ENCODE peak calls at places on chromosomes 13 and 19, in seven cellular contexts. L is endodermal cell, N is osteoblast, C is ascending aorta, I is psoas muscle, P is GM23338, Z is spleen. M is an unnamed sample.

GRCh38 chr19:3062165-3063105 is at the start of gene TLE5:
- DNase-seq in L (peak; percentile 75), N (peak; percentile 99), C (no peak), I (peak; percentile 75), P (peak; percentile 61), Z (peak; percentile 94), M (peak; percentile 70)

GRCh38 chr19:15897738-15898276 is at the start of gene CYP4F2:
- DNase-seq in L (no peak), N (no peak), C (no peak), I (no peak), P (no peak), Z (no peak), M (peak; percentile 29)

GRCh38 chr13:63085851-63086250 is 1670.2 kb upstream of the PCDH20 start:
- DNase-seq in L (peak; percentile 51), N (no peak), C (no peak), I (no peak), P (peak; percentile 3), Z (no peak), M (no peak)

GRCh38 chr19:40392894-40393517 is 3.0 kb upstream of the HIPK4 start:
- DNase-seq in L (no peak), N (peak; percentile 88), C (no peak), I (no peak), P (no peak), Z (no peak), M (peak; percentile 43)

GRCh38 chr19:36207605-36208252 is 6.7 kb downstream of the ZNF565 start:
- DNase-seq in L (no peak), N (no peak), C (no peak), I (no peak), P (no peak), Z (no peak), M (no peak)

GRCh38 chr19:14158276-14159023 is 22.1 kb upstream of the ASF1B start:
- DNase-seq in L (no peak), N (peak; percentile 81), C (no peak), I (no peak), P (no peak), Z (no peak), M (no peak)

GRCh38 chr13:101007245-101007644 is 332.6 kb upstream of the TMTC4 start:
- DNase-seq in L (no peak), N (no peak), C (no peak), I (no peak), P (peak; percentile 24), Z (no peak), M (no peak)

GRCh38 chr19:39407644-39408391 is 1.2 kb downstream of the ZFP36 start:
- DNase-seq in L (peak; percentile 58), N (peak; percentile 93), C (no peak), I (peak; percentile 51), P (peak; percentile 59), Z (peak; percentile 94), M (peak; percentile 54)

GRCh38 chr13:47628666-47629065 is 372.4 kb downstream of the SUCLA2 start:
- DNase-seq in L (no peak), N (no peak), C (no peak), I (no peak), P (no peak), Z (no peak), M (no peak)

GRCh38 chr13:34776984-34777913 is 164.8 kb upstream of the NBEA start:
- DNase-seq in L (peak; percentile 51), N (peak; percentile 1), C (no peak), I (no peak), P (peak; percentile 37), Z (no peak), M (no peak)

GRCh38 chr13:95168191-95168590 is 133.1 kb downstream of the ABCC4 start:
- DNase-seq in L (no peak), N (no peak), C (no peak), I (no peak), P (no peak), Z (no peak), M (no peak)

GRCh38 chr19:29013325-29013724 is 199.6 kb downstream of the UQCRFS1 start:
- DNase-seq in L (peak; percentile 69), N (no peak), C (no peak), I (no peak), P (peak; percentile 53), Z (peak; percentile 34), M (no peak)

GRCh38 chr13:101341464-101341863 is 74.8 kb downstream of the NALCN start:
- DNase-seq in L (no peak), N (no peak), C (no peak), I (no peak), P (no peak), Z (no peak), M (no peak)

GRCh38 chr19:37779139-37780035 is at the start of gene ZNF573:
- DNase-seq in L (peak; percentile 93), N (peak; percentile 93), C (peak; percentile 35), I (peak; percentile 82), P (peak; percentile 98), Z (peak; percentile 92), M (peak; percentile 93)

GRCh38 chr13:97231832-97232201 is 9.7 kb downstream of the MBNL2 start:
- DNase-seq in L (no peak), N (peak; percentile 53), C (no peak), I (no peak), P (no peak), Z (no peak), M (no peak)

GRCh38 chr13:107585466-107585865 is 629.9 kb downstream of the LIG4 start:
- DNase-seq in L (no peak), N (no peak), C (no peak), I (no peak), P (no peak), Z (no peak), M (no peak)
- TF ChIP-seq CTCF in L (no peak), N (no peak), C (no peak), I (no peak), P (no peak), Z (no peak), M (no peak)

GRCh38 chr19:33752018-33752790 is 44.5 kb upstream of the KCTD15 start:
- DNase-seq in L (no peak), N (peak; percentile 64), C (no peak), I (no peak), P (no peak), Z (no peak), M (no peak)

GRCh38 chr19:33751386-33751770 is 45.3 kb upstream of the KCTD15 start:
- DNase-seq in L (no peak), N (peak; percentile 57), C (no peak), I (no peak), P (no peak), Z (no peak), M (no peak)

GRCh38 chr19:33749619-33750175 is 47.0 kb upstream of the KCTD15 start:
- DNase-seq in L (no peak), N (peak; percentile 52), C (no peak), I (no peak), P (no peak), Z (no peak), M (no peak)

GRCh38 chr19:33749016-33749415 is 47.7 kb upstream of the KCTD15 start:
- DNase-seq in L (no peak), N (peak; percentile 68), C (no peak), I (no peak), P (no peak), Z (no peak), M (no peak)

DNA sequence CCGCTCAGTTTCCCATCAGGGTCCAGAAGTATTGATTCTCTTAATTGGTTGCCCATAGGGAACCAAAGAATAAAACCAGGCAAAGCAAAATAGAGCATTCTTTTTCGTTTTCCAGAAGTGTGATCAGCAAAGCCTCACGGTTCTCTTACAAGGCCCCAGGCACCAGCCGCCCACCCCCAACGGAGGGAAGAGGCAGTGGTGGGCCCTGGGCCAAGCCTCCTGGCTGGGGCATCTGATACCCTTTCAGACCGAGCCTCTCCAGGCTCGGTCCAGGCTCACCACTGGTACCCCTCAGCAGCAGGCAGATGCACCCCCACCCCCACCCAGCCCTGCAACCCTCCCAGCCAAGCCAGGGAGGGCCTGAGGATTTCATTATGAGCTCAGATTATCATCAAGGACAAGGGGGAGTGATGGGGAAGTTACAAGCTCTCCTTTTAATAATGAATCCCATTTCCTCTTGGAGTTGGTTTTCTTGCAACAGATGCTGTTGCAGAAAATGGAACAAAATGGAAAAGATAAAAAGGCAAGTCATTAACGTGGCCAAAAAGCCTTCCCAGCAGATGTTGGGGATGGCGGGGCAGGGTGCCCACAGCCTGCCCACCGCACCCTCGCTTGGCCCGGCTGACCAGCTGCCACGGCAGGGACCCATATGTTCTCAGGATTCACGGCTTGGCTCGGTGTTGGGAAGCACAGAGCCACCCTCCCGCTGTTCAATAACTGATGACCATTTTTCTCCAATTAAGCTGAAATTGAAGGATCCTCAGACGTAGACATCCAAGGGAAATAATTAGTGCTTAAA is 45.9 kb upstream of the KCTD15 start:
- DNase-seq in L (no peak), N (peak; percentile 67), C (no peak), I (no peak), P (no peak), Z (no peak), M (no peak)
- H3K27me3 ChIP-seq in L (no peaks in the 10 kb centered on the region), N (peaks cover 4% of the 10 kb centered on the region), C (no peaks in the 10 kb centered on the region), I (no peaks in the 10 kb centered on the region), P (no peaks in the 10 kb centered on the region), Z (peaks cover 32% of the 10 kb centered on the region), M (no peaks in the 10 kb centered on the region)

DNA sequence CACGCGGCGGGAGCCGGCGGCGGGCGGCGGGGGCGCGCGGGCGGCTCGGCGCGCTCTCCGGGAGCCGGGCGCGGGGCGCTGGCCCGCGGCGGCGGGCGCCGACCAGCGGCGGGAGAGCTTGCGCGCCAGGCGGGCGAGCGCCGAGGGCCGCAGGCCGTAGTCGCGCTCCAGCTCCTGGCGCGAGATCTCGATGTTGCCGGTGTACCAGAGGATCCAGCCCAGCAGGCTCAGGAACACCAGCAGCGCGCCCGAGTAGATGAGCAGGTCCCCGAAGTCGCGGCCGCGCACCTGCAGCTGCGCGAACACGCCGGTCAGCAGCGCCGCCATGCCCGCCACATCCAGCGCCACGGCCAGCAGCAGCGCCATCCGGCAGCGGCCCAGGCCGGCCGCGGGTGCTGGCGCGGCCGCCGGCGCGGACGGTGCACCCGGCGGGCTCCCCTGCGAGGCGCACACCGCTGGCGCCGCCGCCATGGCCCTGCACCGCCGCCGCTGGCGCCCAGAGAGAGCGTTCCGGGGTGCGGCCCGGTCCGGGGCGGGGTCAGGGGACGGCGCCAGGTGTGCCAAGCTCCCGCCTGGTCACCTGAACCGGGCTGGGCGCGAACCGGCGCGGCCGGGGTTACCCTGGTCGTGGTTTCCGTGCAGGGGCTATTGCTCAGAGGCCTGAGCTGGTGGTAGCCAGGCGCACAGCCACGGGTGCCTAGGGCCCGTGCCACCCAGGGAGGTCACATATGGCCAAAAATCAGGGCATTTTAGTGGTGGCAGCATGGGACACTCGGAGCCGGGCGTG is at the start of gene TMEM238:
- DNase-seq in L (peak; percentile 85), N (peak; percentile 98), C (no peak), I (peak; percentile 62), P (peak; percentile 90), Z (peak; percentile 91), M (peak; percentile 83)
- TF ChIP-seq CTCF in L (no peak), N (no peak), C (peak; percentile 17), I (peak; percentile 23), P (no peak), Z (no peak), M (no peak)

GRCh38 chr19:51525731-51526130 is 5.7 kb downstream of the SIGLEC6 start:
- DNase-seq in L (no peak), N (no peak), C (no peak), I (no peak), P (no peak), Z (peak; percentile 24), M (no peak)

GRCh38 chr19:51531349-51532315 is at the start of gene SIGLEC6:
- DNase-seq in L (peak; percentile 53), N (no peak), C (peak; percentile 44), I (peak; percentile 41), P (peak; percentile 65), Z (peak; percentile 90), M (peak; percentile 30)

GRCh38 chr19:51524661-51525264 is 6.7 kb downstream of the SIGLEC6 start:
- DNase-seq in L (no peak), N (peak; percentile 1), C (no peak), I (no peak), P (no peak), Z (peak; percentile 34), M (no peak)

GRCh38 chr19:51530616-51531015 is 854 bp downstream of the SIGLEC6 start:
- DNase-seq in L (no peak), N (no peak), C (no peak), I (no peak), P (no peak), Z (peak; percentile 67), M (no peak)

GRCh38 chr19:51529301-51529700 is 2.2 kb downstream of the SIGLEC6 start:
- DNase-seq in L (no peak), N (no peak), C (no peak), I (no peak), P (no peak), Z (peak; percentile 60), M (no peak)
- H3K27me3 ChIP-seq in L (peaks cover 48% of the 10 kb centered on the region), N (peaks cover 9% of the 10 kb centered on the region), C (no peaks in the 10 kb centered on the region), I (no peaks in the 10 kb centered on the region), P (no peaks in the 10 kb centered on the region), Z (peaks cover 36% of the 10 kb centered on the region), M (no peaks in the 10 kb centered on the region)